ENCODE peak calls at places on chromosomes 5 and 9, in nine cellular contexts. X is thoracic aorta; R is mammary epithelial cell; M is pancreas; F is uterus; Q is naive thymus-derived CD4-positive, alpha-beta T cell; I is CD4-positive, alpha-beta T cell; H is cardiac muscle cell; K is CD8-positive, alpha-beta T cell. W is an unnamed sample.

GRCh38 chr9:109880276-109881169 is 100.5 kb downstream of the PALM2AKAP2 start:
- DNase-seq in X (no peak), R (peak; percentile 30), M (no peak), F (no peak), Q (peak; percentile 2), I (no peak), H (peak; percentile 60), K (no peak), W (no peak)

GRCh38 chr9:34046784-34047379 is 1.8 kb downstream of the UBAP2 start:
- DNase-seq in X (no peak), R (peak; percentile 44), M (no peak), F (no peak), Q (no peak), I (no peak), H (peak; percentile 20), K (no peak), W (no peak)

GRCh38 chr5:109016300-109016699 is 268.6 kb downstream of the FER start:
- DNase-seq in X (no peak), R (no peak), M (no peak), F (no peak), Q (no peak), I (no peak), H (peak; percentile 56), K (no peak), W (no peak)

GRCh38 chr5:128613111-128613510 is 75.1 kb upstream of the FBN2 start:
- DNase-seq in X (no peak), R (no peak), M (no peak), F (no peak), Q (no peak), I (no peak), H (no peak), K (no peak), W (no peak)

GRCh38 chr5:143714629-143715028 is 97.3 kb upstream of the HMHB1 start:
- DNase-seq in X (no peak), R (no peak), M (no peak), F (no peak), Q (no peak), I (no peak), H (no peak), K (no peak), W (no peak)

GRCh38 chr5:41510176-41510831 is at the start of gene PLCXD3:
- DNase-seq in X (no peak), R (no peak), M (peak; percentile 63), F (no peak), Q (no peak), I (no peak), H (peak; percentile 67), K (no peak), W (no peak)

GRCh38 chr9:1514241-1514640 is 464.1 kb downstream of the DMRT2 start:
- DNase-seq in X (no peak), R (no peak), M (no peak), F (no peak), Q (no peak), I (no peak), H (no peak), K (no peak), W (no peak)

GRCh38 chr9:38120961-38121360 is 51.9 kb upstream of the SHB start:
- DNase-seq in X (no peak), R (no peak), M (no peak), F (no peak), Q (no peak), I (no peak), H (no peak), K (no peak), W (no peak)

GRCh38 chr5:154618696-154619095 is 136.5 kb upstream of the LARP1 start:
- DNase-seq in X (no peak), R (peak; percentile 39), M (no peak), F (no peak), Q (no peak), I (no peak), H (no peak), K (no peak), W (no peak)

GRCh38 chr9:36913393-36914211 is 120.5 kb downstream of the PAX5 start:
- DNase-seq in X (no peak), R (no peak), M (no peak), F (no peak), Q (no peak), I (no peak), H (no peak), K (no peak), W (no peak)
- H3K27ac ChIP-seq in X (no peak overlapping the region), R (no peak overlapping the region), M (no peak overlapping the region), F (no peak overlapping the region), Q (no peak overlapping the region), I (no peak overlapping the region), H (no peak overlapping the region), K (no peak overlapping the region), W (no peak overlapping the region)

GRCh38 chr5:170305646-170306025 is 8.1 kb upstream of the LCP2 start:
- DNase-seq in X (no peak), R (no peak), M (no peak), F (no peak), Q (no peak), I (no peak), H (no peak), K (no peak), W (no peak)
- H3K27ac ChIP-seq in X (peak overlapping the region; percentile 40), R (no peak overlapping the region), M (no peak overlapping the region), F (peak overlapping the region; percentile 78), Q (no peak overlapping the region), I (no peak overlapping the region), H (peak overlapping the region; percentile 2), K (no peak overlapping the region), W (no peak overlapping the region)

DNA sequence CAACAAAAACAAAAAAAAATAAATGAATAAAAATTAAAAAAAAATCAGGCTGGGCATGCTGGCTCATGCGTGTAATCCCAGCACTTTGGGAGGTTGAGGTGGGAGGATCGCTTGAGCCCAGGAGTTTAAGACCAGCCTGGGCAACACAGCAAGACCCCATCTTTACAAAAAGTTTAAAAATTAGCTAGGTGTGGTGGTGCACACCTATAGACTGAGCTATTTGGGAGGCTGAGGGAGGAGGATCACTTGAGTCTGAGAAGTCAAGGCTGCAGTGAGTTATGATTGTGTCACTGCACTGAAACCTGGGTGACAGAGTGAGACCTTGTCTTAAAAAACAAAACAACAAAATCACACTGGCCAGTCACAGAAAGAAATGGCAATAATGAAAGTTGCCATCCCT is 3.4 kb upstream of the CNTRL start:
- DNase-seq in X (no peak), R (no peak), M (no peak), F (no peak), Q (no peak), I (no peak), H (no peak), K (no peak), W (no peak)
- H3K27ac ChIP-seq in X (peak overlapping the region; percentile 76), R (peak overlapping the region; percentile 69), M (no peak overlapping the region), F (peak overlapping the region; percentile 96), Q (peak overlapping the region; percentile 67), I (no peak overlapping the region), H (no peak overlapping the region), K (peak overlapping the region; percentile 5), W (no peak overlapping the region)

DNA sequence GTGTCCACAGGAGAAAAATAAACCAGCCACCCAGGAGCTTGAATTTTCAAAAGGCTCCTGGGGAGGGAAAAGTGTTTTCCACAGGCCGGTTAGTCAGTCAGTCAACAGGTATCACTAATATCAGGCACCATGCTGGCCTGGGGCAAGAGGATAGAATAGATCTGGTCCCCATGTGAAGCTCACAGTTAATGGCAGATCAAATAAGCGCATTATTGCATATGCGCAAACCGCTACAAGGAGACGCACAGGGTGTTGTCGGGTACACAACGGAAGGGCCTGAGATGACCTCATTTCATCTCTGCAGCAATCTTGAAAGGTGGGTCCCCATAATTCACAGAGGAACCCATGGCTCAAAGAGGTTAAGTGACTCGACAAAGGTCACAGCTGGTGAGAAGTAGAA is 260.7 kb downstream of the CRB2 start:
- DNase-seq in X (no peak), R (no peak), M (no peak), F (no peak), Q (no peak), I (no peak), H (no peak), K (no peak), W (no peak)
- H3K27ac ChIP-seq in X (no peak overlapping the region), R (no peak overlapping the region), M (no peak overlapping the region), F (no peak overlapping the region), Q (no peak overlapping the region), I (no peak overlapping the region), H (no peak overlapping the region), K (no peak overlapping the region), W (no peak overlapping the region)

GRCh38 chr5:1517838-1518237 is 5.9 kb downstream of the LPCAT1 start:
- DNase-seq in X (peak; percentile 0), R (no peak), M (peak; percentile 30), F (peak; percentile 14), Q (no peak), I (no peak), H (no peak), K (no peak), W (no peak)
- H3K27ac ChIP-seq in X (no peak overlapping the region), R (no peak overlapping the region), M (no peak overlapping the region), F (no peak overlapping the region), Q (no peak overlapping the region), I (no peak overlapping the region), H (no peak overlapping the region), K (no peak overlapping the region), W (no peak overlapping the region)

GRCh38 chr5:58407042-58407709 is 52.7 kb downstream of the PLK2 start:
- DNase-seq in X (no peak), R (peak; percentile 83), M (no peak), F (no peak), Q (no peak), I (no peak), H (peak; percentile 38), K (no peak), W (no peak)
- H3K27ac ChIP-seq in X (no peak overlapping the region), R (peak overlapping the region; percentile 76), M (no peak overlapping the region), F (no peak overlapping the region), Q (no peak overlapping the region), I (no peak overlapping the region), H (no peak overlapping the region), K (no peak overlapping the region), W (no peak overlapping the region)

DNA sequence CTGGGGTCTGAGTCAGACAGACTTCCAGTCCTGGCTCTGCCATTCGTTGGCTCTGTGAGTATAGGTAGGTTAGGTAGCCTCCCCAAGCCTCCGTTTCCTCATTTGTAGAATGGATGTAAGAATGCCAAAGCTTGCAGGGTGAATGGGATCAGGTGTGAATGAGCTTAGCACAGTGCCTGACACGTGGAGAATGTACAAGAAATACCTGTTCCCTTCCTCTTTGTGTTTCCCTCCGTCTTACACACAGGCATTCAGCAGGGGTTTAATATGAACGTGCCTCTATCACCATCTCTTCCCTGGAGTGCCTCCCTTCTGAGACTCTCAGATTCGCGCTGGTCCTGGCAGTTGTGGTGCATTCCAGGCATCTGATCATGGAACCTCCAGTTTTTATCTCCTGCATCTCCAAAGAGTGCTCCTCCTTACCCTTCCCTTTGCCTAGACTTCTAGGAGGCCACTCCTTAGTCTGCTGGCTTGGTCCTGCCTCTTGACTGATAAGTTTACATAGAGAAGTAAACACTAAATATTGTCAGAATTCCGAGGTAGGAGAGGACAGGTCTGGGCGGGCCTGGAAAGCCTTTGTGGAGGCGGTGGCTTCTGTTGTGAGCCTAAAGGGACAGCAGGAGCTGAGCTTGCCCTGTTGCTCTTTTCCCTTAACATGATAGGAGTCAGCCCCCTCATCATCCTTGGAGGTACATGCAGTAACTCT is 199.4 kb downstream of the AOPEP start:
- DNase-seq in X (no peak), R (no peak), M (no peak), F (no peak), Q (no peak), I (no peak), H (no peak), K (no peak), W (no peak)
- H3K27ac ChIP-seq in X (peak overlapping the region; percentile 59), R (no peak overlapping the region), M (no peak overlapping the region), F (peak overlapping the region; percentile 93), Q (no peak overlapping the region), I (no peak overlapping the region), H (peak overlapping the region; percentile 72), K (no peak overlapping the region), W (peak overlapping the region; percentile 22)

GRCh38 chr5:132263548-132264261 is 6.2 kb downstream of the PDLIM4 start:
- DNase-seq in X (peak; percentile 80), R (peak; percentile 68), M (no peak), F (peak; percentile 85), Q (no peak), I (no peak), H (peak; percentile 78), K (no peak), W (no peak)
- H3K27ac ChIP-seq in X (peak overlapping the region; percentile 97), R (peak overlapping the region; percentile 94), M (no peak overlapping the region), F (peak overlapping the region; percentile 99), Q (no peak overlapping the region), I (no peak overlapping the region), H (no peak overlapping the region), K (no peak overlapping the region), W (no peak overlapping the region)